ENCODE peak calls at places on chromosomes 5 and 9, in five cellular contexts. Q is upper lobe of right lung, E is OCI-LY7, Z is body of pancreas, L is tibial artery. D is an unnamed sample.

GRCh38 chr5:78806544-78806943 is 158.0 kb upstream of the LHFPL2 start:
- DNase-seq in Q (no peak), L (no peak), E (no peak), Z (no peak), D (peak; percentile 97)

GRCh38 chr5:160250226-160250625 is 20.9 kb downstream of the FABP6 start:
- DNase-seq in E (no peak), Q (no peak), Z (no peak), L (no peak), D (no peak)

GRCh38 chr5:144385597-144385996 is 214.9 kb downstream of the KCTD16 start:
- DNase-seq in Z (no peak), L (no peak), Q (no peak), E (no peak), D (no peak)

GRCh38 chr5:84088996-84089395 is 295.7 kb downstream of the EDIL3 start:
- DNase-seq in Q (no peak), E (peak; percentile 1), Z (no peak), L (no peak), D (peak; percentile 23)

GRCh38 chr5:23208959-23209431 is 298.4 kb upstream of the PRDM9 start:
- DNase-seq in L (no peak), E (peak; percentile 42), Q (no peak), Z (peak; percentile 15), D (no peak)

GRCh38 chr5:31898246-31898645 is 259.3 kb downstream of the PDZD2 start:
- DNase-seq in Q (no peak), E (no peak), Z (no peak), L (no peak), D (no peak)

GRCh38 chr9:1890806-1891205 is 124.3 kb upstream of the SMARCA2 start:
- DNase-seq in E (no peak), Z (no peak), L (no peak), Q (no peak), D (no peak)

GRCh38 chr5:101390317-101390908 is 487.3 kb upstream of the ST8SIA4 start:
- DNase-seq in Q (no peak), E (peak; percentile 38), L (no peak), Z (peak; percentile 5), D (peak; percentile 46)

GRCh38 chr5:624951-625230 is 12.8 kb downstream of the CEP72 start:
- DNase-seq in E (no peak), Q (peak; percentile 56), Z (no peak), L (no peak), D (no peak)

GRCh38 chr5:55407059-55407684 is 99.4 kb downstream of the MTREX start:
- DNase-seq in E (peak; percentile 11), Z (peak; percentile 24), L (no peak), Q (no peak), D (peak; percentile 75)

GRCh38 chr5:176784218-176785165 is 25.9 kb upstream of the UNC5A start:
- DNase-seq in Q (peak; percentile 57), Z (no peak), E (no peak), L (no peak), D (peak; percentile 85)

GRCh38 chr5:134149571-134150303 is 27.0 kb downstream of the SKP1 start:
- DNase-seq in Z (peak; percentile 53), E (no peak), L (no peak), Q (no peak), D (peak; percentile 44)

GRCh38 chr5:36240779-36241635 is 718 bp downstream of the NADK2 start:
- DNase-seq in L (peak; percentile 61), E (peak; percentile 68), Z (peak; percentile 64), Q (peak; percentile 80), D (peak; percentile 56)

GRCh38 chr5:76576468-76576867 is 46.7 kb downstream of the F2RL2 start:
- DNase-seq in Q (no peak), E (no peak), L (no peak), Z (no peak), D (no peak)

DNA sequence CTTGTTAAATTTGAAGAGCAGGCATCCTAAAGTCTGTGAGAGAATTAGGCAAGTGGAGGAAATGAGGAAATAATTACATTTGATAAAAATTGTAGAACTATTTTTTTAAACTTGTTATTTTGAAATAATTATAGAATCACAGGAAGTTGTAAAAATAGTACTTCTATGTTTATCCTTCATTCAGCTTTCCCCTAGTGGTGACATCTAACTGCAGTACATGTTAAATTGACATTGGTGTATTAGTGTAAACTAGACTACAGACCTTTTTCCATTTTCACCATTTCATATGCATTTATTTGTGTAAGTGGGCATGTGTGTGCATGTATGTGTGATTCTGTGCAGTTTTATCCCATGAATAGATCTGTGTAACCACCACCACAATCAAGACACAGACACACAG is 51.6 kb downstream of the F2RL2 start:
- DNase-seq in E (peak; percentile 22), Z (no peak), L (no peak), Q (no peak), D (no peak)
- TF ChIP-seq CTCF in E (peak; percentile 50), Z (no peak), L (no peak), Q (no peak), D (no peak)

DNA sequence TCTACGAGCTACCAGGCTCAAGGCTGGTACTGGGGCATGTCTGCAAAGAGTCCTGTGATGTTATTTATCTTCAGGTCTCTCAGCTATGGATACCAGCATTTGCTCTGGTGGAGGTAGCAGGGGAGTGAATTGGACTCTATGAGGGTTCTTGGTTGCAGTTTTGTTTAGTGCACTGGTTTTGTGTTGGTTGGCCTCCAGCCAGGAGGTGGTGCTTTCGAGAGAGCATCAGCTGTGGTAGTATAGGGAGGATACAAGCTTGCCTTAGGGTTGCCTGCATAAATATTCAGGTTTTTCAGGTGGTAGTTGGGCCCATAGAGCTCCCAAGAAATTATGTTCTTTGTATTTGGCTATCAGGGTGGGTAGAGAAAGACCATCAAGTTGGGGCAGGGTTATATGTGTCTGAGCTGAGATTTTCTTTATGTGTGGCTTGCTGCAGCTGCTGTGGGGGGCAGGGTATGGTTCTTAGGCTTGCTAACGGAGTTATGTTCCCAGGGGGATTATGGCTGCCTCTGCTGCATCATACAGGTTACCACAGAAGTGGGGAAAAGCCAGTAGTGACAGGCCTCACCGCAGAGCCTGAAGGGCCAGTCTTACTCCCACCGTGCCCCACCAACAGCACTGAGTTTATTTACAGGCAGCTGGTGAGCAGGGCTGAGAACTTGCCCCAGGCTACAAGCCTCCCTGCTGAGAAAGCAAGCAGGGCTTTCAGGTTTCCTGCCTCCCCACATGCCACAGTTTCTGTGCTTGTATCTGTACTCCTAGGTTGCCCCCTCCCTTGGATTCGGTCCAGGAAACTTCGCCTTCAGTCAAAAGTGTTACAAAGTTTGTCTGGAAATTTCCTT is 9.8 kb upstream of the RIOK2 start:
- DNase-seq in L (no peak), Q (no peak), E (peak; percentile 31), Z (no peak), D (no peak)
- H3K4me3 ChIP-seq in L (no peak overlapping the region), Q (no peak overlapping the region), E (peak overlapping the region; percentile 2), Z (no peak overlapping the region), D (no peak overlapping the region)

DNA sequence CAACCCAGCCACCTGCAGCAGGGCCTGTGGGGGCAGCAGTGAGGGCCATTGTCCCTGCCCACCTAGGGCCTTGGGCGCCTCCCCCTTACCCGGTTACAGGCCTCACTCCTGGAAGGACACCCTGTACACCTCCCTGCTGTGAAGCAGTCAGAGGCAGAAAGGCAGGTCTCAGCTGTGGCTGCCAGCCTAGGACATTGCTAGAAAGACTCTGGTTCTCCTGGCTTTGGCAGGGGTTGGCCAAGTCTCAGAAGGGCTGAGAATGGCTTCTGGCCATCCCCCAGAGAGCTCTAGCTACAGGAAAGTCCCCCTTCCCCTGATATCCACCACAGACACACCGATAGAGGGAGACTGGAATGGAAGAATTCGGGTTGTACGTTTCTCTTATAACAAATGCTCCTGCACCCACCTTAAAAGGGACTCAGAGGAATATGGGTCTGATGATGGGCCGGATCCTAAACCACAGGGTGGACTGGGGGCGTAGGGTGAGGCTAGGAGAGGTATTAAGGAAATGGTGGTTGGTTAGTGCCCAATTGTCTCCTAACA is 2.4 kb downstream of the DNAJB5 start:
- DNase-seq in Z (peak; percentile 65), L (peak; percentile 43), Q (peak; percentile 57), E (no peak), D (no peak)
- TF ChIP-seq CTCF in Z (no peak), L (no peak), Q (no peak), E (no peak), D (no peak)

GRCh38 chr9:92095236-92095635 is 20.0 kb downstream of the SPTLC1 start:
- DNase-seq in Q (no peak), Z (no peak), L (no peak), E (no peak), D (no peak)
- H3K4me3 ChIP-seq in Q (no peak overlapping the region), Z (no peak overlapping the region), L (no peak overlapping the region), E (no peak overlapping the region), D (no peak overlapping the region)

D was measured in AG10803.